ENCODE peak calls at places on chromosomes 1 and 21, in seven cellular contexts. One of them, this sample, is unnamed.
A peak's percentile ranks its signal among the peaks of the same experiment; 100 is the strongest.

GRCh38 chr1:2592672-2593071 is 6.1 kb downstream of the PRXL2B start:
- DNase-seq in H9: no peak
- DNase-seq in IMR-90: no peak
- DNase-seq in H1: no peak
- DNase-seq in mesenchymal stem cell: no peak
- DNase-seq in trophoblast cell: no peak
- DNase-seq in neuronal stem cell: no peak
- DNase-seq in this sample: no peak

GRCh38 chr1:26752519-26752918 is 35.2 kb upstream of the PIGV start:
- DNase-seq in H9: no peak
- DNase-seq in IMR-90: no peak
- DNase-seq in H1: no peak
- DNase-seq in mesenchymal stem cell: no peak
- DNase-seq in trophoblast cell: no peak
- DNase-seq in neuronal stem cell: no peak
- DNase-seq in this sample: no peak

GRCh38 chr1:232524056-232524455 is 105.9 kb downstream of the SIPA1L2 start:
- DNase-seq in H9: no peak
- DNase-seq in IMR-90: peak; percentile 31
- DNase-seq in H1: no peak
- DNase-seq in mesenchymal stem cell: no peak
- DNase-seq in trophoblast cell: no peak
- DNase-seq in neuronal stem cell: no peak
- DNase-seq in this sample: no peak

GRCh38 chr21:29018540-29018939 is 609 bp downstream of the RWDD2B start:
- DNase-seq in H9: no peak
- DNase-seq in IMR-90: no peak
- DNase-seq in H1: no peak
- DNase-seq in mesenchymal stem cell: no peak
- DNase-seq in trophoblast cell: no peak
- DNase-seq in neuronal stem cell: no peak
- DNase-seq in this sample: no peak

GRCh38 chr21:29256125-29256895 is 42.4 kb upstream of the BACH1 start:
- DNase-seq in H9: no peak
- DNase-seq in IMR-90: no peak
- DNase-seq in H1: no peak
- DNase-seq in mesenchymal stem cell: no peak
- DNase-seq in trophoblast cell: no peak
- DNase-seq in neuronal stem cell: no peak
- DNase-seq in this sample: no peak

GRCh38 chr1:67583462-67583950 is 101.5 kb upstream of the GADD45A start:
- DNase-seq in H9: no peak
- DNase-seq in IMR-90: no peak
- DNase-seq in H1: no peak
- DNase-seq in mesenchymal stem cell: no peak
- DNase-seq in trophoblast cell: no peak
- DNase-seq in neuronal stem cell: no peak
- DNase-seq in this sample: no peak

GRCh38 chr1:107362468-107362867 is 221.6 kb downstream of the NTNG1 start:
- DNase-seq in H9: no peak
- DNase-seq in IMR-90: no peak
- DNase-seq in H1: no peak
- DNase-seq in mesenchymal stem cell: no peak
- DNase-seq in trophoblast cell: no peak
- DNase-seq in neuronal stem cell: no peak
- DNase-seq in this sample: no peak

GRCh38 chr1:3453891-3454810 is at the start of gene ARHGEF16:
- DNase-seq in H9: peak; percentile 95
- DNase-seq in IMR-90: peak; percentile 15
- DNase-seq in H1: peak; percentile 49
- DNase-seq in mesenchymal stem cell: peak; percentile 59
- DNase-seq in trophoblast cell: peak; percentile 90
- DNase-seq in neuronal stem cell: peak; percentile 65
- DNase-seq in this sample: peak; percentile 94

GRCh38 chr1:90795396-90795795 is 78.3 kb upstream of the BARHL2 start:
- DNase-seq in H9: no peak
- DNase-seq in IMR-90: no peak
- DNase-seq in H1: no peak
- DNase-seq in mesenchymal stem cell: no peak
- DNase-seq in trophoblast cell: no peak
- DNase-seq in neuronal stem cell: no peak
- DNase-seq in this sample: no peak

GRCh38 chr1:172254521-172255222 is 165.8 kb upstream of the C1orf105 start:
- DNase-seq in H9: no peak
- DNase-seq in IMR-90: peak; percentile 92
- DNase-seq in H1: no peak
- DNase-seq in mesenchymal stem cell: peak; percentile 94
- DNase-seq in trophoblast cell: no peak
- DNase-seq in neuronal stem cell: no peak
- DNase-seq in this sample: peak; percentile 14

GRCh38 chr1:40836283-40836682 is 25.9 kb downstream of the CITED4 start:
- DNase-seq in H9: no peak
- DNase-seq in IMR-90: no peak
- DNase-seq in H1: no peak
- DNase-seq in mesenchymal stem cell: no peak
- DNase-seq in trophoblast cell: no peak
- DNase-seq in neuronal stem cell: no peak
- DNase-seq in this sample: no peak

GRCh38 chr1:55289042-55289441 is 73.9 kb upstream of the USP24 start:
- DNase-seq in H9: no peak
- DNase-seq in IMR-90: no peak
- DNase-seq in H1: no peak
- DNase-seq in mesenchymal stem cell: no peak
- DNase-seq in trophoblast cell: no peak
- DNase-seq in neuronal stem cell: no peak
- DNase-seq in this sample: no peak

GRCh38 chr1:107196973-107197562 is 56.2 kb downstream of the NTNG1 start:
- DNase-seq in H9: peak; percentile 74
- DNase-seq in IMR-90: peak; percentile 3
- DNase-seq in H1: no peak
- DNase-seq in mesenchymal stem cell: no peak
- DNase-seq in trophoblast cell: no peak
- DNase-seq in neuronal stem cell: peak; percentile 12
- DNase-seq in this sample: peak; percentile 94

GRCh38 chr21:44377201-44377921 is 23.9 kb downstream of the TRPM2 start:
- DNase-seq in H9: peak; percentile 60
- DNase-seq in IMR-90: no peak
- DNase-seq in H1: no peak
- DNase-seq in mesenchymal stem cell: no peak
- DNase-seq in trophoblast cell: no peak
- DNase-seq in neuronal stem cell: no peak
- DNase-seq in this sample: peak; percentile 31

GRCh38 chr1:158323866-158324265 is 7.5 kb downstream of the CD1B start:
- DNase-seq in H9: no peak
- DNase-seq in IMR-90: no peak
- DNase-seq in H1: no peak
- DNase-seq in mesenchymal stem cell: no peak
- DNase-seq in trophoblast cell: no peak
- DNase-seq in neuronal stem cell: no peak
- DNase-seq in this sample: no peak

GRCh38 chr1:109909531-109909930 is 1.1 kb upstream of the CSF1 start:
- DNase-seq in H9: no peak
- DNase-seq in IMR-90: no peak
- DNase-seq in H1: no peak
- DNase-seq in mesenchymal stem cell: no peak
- DNase-seq in trophoblast cell: no peak
- DNase-seq in neuronal stem cell: no peak
- DNase-seq in this sample: no peak

GRCh38 chr1:10677508-10678364 is 118.7 kb downstream of the CASZ1 start:
- DNase-seq in H9: no peak
- DNase-seq in IMR-90: no peak
- DNase-seq in H1: no peak
- DNase-seq in mesenchymal stem cell: no peak
- DNase-seq in trophoblast cell: no peak
- DNase-seq in neuronal stem cell: no peak
- DNase-seq in this sample: no peak

GRCh38 chr1:101745549-101745948 is 251.2 kb downstream of the OLFM3 start:
- DNase-seq in H9: no peak
- DNase-seq in IMR-90: no peak
- DNase-seq in H1: no peak
- DNase-seq in mesenchymal stem cell: no peak
- DNase-seq in trophoblast cell: no peak
- DNase-seq in neuronal stem cell: no peak
- DNase-seq in this sample: no peak

GRCh38 chr1:242178924-242179708 is 180.2 kb upstream of the MAP1LC3C start:
- DNase-seq in H9: no peak
- DNase-seq in IMR-90: no peak
- DNase-seq in H1: peak; percentile 33
- DNase-seq in mesenchymal stem cell: no peak
- DNase-seq in trophoblast cell: no peak
- DNase-seq in neuronal stem cell: no peak
- DNase-seq in this sample: no peak

GRCh38 chr1:98046031-98046641 is 125.3 kb upstream of the DPYD start:
- DNase-seq in H9: peak; percentile 48
- DNase-seq in IMR-90: peak; percentile 51
- DNase-seq in H1: no peak
- DNase-seq in mesenchymal stem cell: peak; percentile 51
- DNase-seq in trophoblast cell: no peak
- DNase-seq in neuronal stem cell: no peak
- DNase-seq in this sample: peak; percentile 44

GRCh38 chr1:66374561-66375111 is 159.3 kb upstream of the SGIP1 start:
- DNase-seq in H9: no peak
- DNase-seq in IMR-90: peak; percentile 95
- DNase-seq in H1: no peak
- DNase-seq in mesenchymal stem cell: peak; percentile 75
- DNase-seq in trophoblast cell: no peak
- DNase-seq in neuronal stem cell: no peak
- DNase-seq in this sample: no peak

DNA sequence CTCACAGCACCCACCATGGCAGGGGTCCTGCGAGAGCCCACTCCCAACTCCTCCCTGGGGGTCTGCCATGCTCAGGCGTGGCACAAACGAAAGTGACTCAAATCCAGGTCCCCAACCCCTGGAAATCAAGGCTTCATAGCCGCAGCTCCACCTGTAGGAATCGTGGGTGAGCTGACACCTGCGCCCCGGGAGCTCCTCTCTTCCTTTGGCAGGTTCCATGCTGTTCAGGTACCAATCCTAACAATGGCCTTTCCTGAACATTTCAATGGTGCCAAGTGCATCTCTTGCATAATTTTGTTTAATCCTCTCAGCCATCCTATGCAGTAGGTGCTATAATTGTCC is 28.9 kb upstream of the NPPB start:
- DNase-seq in H9: no peak
- DNase-seq in IMR-90: no peak
- DNase-seq in H1: no peak
- DNase-seq in mesenchymal stem cell: no peak
- DNase-seq in trophoblast cell: no peak
- DNase-seq in neuronal stem cell: no peak
- DNase-seq in this sample: no peak
- H3K4ac ChIP-seq in H9: no peak overlapping the region
- H3K4ac ChIP-seq in IMR-90: no peak overlapping the region
- H3K4ac ChIP-seq in H1: no peak overlapping the region
- H3K4ac ChIP-seq in mesenchymal stem cell: no peak overlapping the region
- H3K4ac ChIP-seq in trophoblast cell: no peak overlapping the region
- H3K4ac ChIP-seq in neuronal stem cell: no peak overlapping the region
- H3K4ac ChIP-seq in this sample: no peak overlapping the region

GRCh38 chr1:156462954-156463795 is 37.4 kb downstream of the MEF2D start:
- DNase-seq in H9: no peak
- DNase-seq in IMR-90: no peak
- DNase-seq in H1: no peak
- DNase-seq in mesenchymal stem cell: no peak
- DNase-seq in trophoblast cell: no peak
- DNase-seq in neuronal stem cell: no peak
- DNase-seq in this sample: no peak

GRCh38 chr1:156461781-156462647 is 38.6 kb downstream of the MEF2D start:
- DNase-seq in H9: no peak
- DNase-seq in IMR-90: no peak
- DNase-seq in H1: no peak
- DNase-seq in mesenchymal stem cell: peak; percentile 28
- DNase-seq in trophoblast cell: peak; percentile 22
- DNase-seq in neuronal stem cell: no peak
- DNase-seq in this sample: no peak

GRCh38 chr1:156463874-156464273 is 36.7 kb downstream of the MEF2D start:
- DNase-seq in H9: no peak
- DNase-seq in IMR-90: no peak
- DNase-seq in H1: no peak
- DNase-seq in mesenchymal stem cell: no peak
- DNase-seq in trophoblast cell: no peak
- DNase-seq in neuronal stem cell: no peak
- DNase-seq in this sample: peak; percentile 69

GRCh38 chr1:156460525-156460924 is 40.0 kb downstream of the MEF2D start:
- DNase-seq in H9: no peak
- DNase-seq in IMR-90: no peak
- DNase-seq in H1: no peak
- DNase-seq in mesenchymal stem cell: no peak
- DNase-seq in trophoblast cell: no peak
- DNase-seq in neuronal stem cell: no peak
- DNase-seq in this sample: peak; percentile 44

GRCh38 chr1:156461141-156461540 is 39.4 kb downstream of the MEF2D start:
- DNase-seq in H9: no peak
- DNase-seq in IMR-90: no peak
- DNase-seq in H1: no peak
- DNase-seq in mesenchymal stem cell: no peak
- DNase-seq in trophoblast cell: no peak
- DNase-seq in neuronal stem cell: no peak
- DNase-seq in this sample: no peak
- H2BK5ac ChIP-seq in H9: no peak overlapping the region
- H2BK5ac ChIP-seq in IMR-90: no peak overlapping the region
- H2BK5ac ChIP-seq in H1: no peak overlapping the region
- H2BK5ac ChIP-seq in mesenchymal stem cell: no peak overlapping the region
- H2BK5ac ChIP-seq in trophoblast cell: no peak overlapping the region
- H2BK5ac ChIP-seq in neuronal stem cell: no peak overlapping the region
- H2BK5ac ChIP-seq in this sample: no peak overlapping the region

DNA sequence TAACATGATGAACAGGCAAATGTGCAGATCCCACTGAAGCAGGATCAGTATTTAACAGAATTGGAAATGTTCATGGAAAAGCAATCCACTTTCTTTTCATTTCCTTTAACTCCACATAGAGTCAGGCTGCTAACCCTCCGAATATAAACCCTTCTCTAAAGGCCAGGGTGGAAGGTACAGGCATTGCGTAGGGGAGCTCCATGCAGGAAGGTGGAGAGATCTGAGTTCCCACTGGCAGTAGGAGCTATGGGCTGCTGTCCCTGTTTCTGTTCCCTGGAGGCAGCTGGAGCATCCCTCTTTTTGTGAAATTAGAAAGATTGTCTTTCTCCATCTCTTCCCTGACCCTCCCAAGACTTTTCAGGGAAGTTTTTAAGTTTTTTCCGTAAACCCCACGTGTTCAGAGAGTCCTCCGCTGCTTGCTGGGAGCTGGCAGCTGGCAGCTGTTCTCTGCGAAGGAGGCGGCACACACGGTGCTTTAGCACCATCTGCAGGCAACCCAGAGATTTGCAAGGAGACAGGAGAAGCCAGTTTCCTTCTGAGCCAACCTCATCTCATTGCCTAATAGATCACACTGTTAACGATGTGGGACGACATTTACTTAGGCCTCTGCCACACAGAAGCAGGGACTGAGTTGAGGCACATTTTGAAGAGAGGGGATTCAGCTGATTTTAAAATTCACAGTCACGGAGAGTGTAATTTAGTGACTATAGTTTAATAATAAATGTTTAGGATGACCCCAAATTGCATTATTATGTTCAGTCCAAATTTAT is 55.4 kb upstream of the HOOK1 start:
- DNase-seq in H9: peak; percentile 87
- DNase-seq in IMR-90: peak; percentile 83
- DNase-seq in H1: peak; percentile 54
- DNase-seq in mesenchymal stem cell: peak; percentile 84
- DNase-seq in trophoblast cell: peak; percentile 66
- DNase-seq in neuronal stem cell: peak; percentile 68
- DNase-seq in this sample: peak; percentile 84
- H3K27ac ChIP-seq in H9: no peak overlapping the region
- H3K27ac ChIP-seq in IMR-90: peak overlapping the region; percentile 60
- H3K27ac ChIP-seq in H1: no peak overlapping the region
- H3K27ac ChIP-seq in mesenchymal stem cell: no peak overlapping the region
- H3K27ac ChIP-seq in trophoblast cell: no peak overlapping the region
- H3K27ac ChIP-seq in neuronal stem cell: no peak overlapping the region
- H3K27ac ChIP-seq in this sample: no peak overlapping the region

GRCh38 chr1:100483230-100483629 is 54.7 kb upstream of the GPR88 start:
- DNase-seq in H9: no peak
- DNase-seq in IMR-90: no peak
- DNase-seq in H1: no peak
- DNase-seq in mesenchymal stem cell: no peak
- DNase-seq in trophoblast cell: no peak
- DNase-seq in neuronal stem cell: no peak
- DNase-seq in this sample: no peak
- H3K4ac ChIP-seq in H9: no peak overlapping the region
- H3K4ac ChIP-seq in IMR-90: no peak overlapping the region
- H3K4ac ChIP-seq in H1: no peak overlapping the region
- H3K4ac ChIP-seq in mesenchymal stem cell: no peak overlapping the region
- H3K4ac ChIP-seq in trophoblast cell: no peak overlapping the region
- H3K4ac ChIP-seq in neuronal stem cell: no peak overlapping the region
- H3K4ac ChIP-seq in this sample: no peak overlapping the region